ENCODE peak calls at places on chromosomes 7 and 10, in seven cellular contexts. H, Y, C, R, V, G and J are unnamed samples.

GRCh38 chr7:909358-910329 is 33.3 kb downstream of the GET4 start:
- DNase-seq in H (peak; percentile 63), Y (no peak), C (peak; percentile 74), R (no peak), V (peak; percentile 69), G (peak; percentile 42), J (peak; percentile 81)

GRCh38 chr10:85532821-85533220 is 833.8 kb downstream of the GRID1 start:
- DNase-seq in H (no peak), Y (no peak), C (no peak), R (no peak), V (no peak), G (no peak), J (no peak)

GRCh38 chr7:132793474-132793873 is 217.2 kb upstream of the PLXNA4 start:
- DNase-seq in H (no peak), Y (no peak), C (no peak), R (peak; percentile 90), V (no peak), G (no peak), J (no peak)

GRCh38 chr7:105402221-105403095 is 13.7 kb upstream of the SRPK2 start:
- DNase-seq in H (peak; percentile 67), Y (no peak), C (no peak), R (no peak), V (no peak), G (peak; percentile 21), J (no peak)

GRCh38 chr10:91635401-91636400 is 2.8 kb upstream of the PPP1R3C start:
- DNase-seq in H (peak; percentile 93), Y (peak; percentile 84), C (peak; percentile 68), R (peak; percentile 82), V (peak; percentile 85), G (peak; percentile 84), J (peak; percentile 67)

GRCh38 chr7:100367251-100367620 is 6.1 kb upstream of the PILRA start:
- DNase-seq in H (no peak), Y (peak; percentile 15), C (no peak), R (no peak), V (no peak), G (no peak), J (no peak)

GRCh38 chr7:47582748-47583740 is 1.1 kb upstream of the TNS3 start:
- DNase-seq in H (peak; percentile 35), Y (no peak), C (no peak), R (no peak), V (no peak), G (peak; percentile 75), J (no peak)

GRCh38 chr10:12041766-12042408 is 722 bp downstream of the UPF2 start:
- DNase-seq in H (peak; percentile 68), Y (peak; percentile 60), C (no peak), R (peak; percentile 52), V (peak; percentile 55), G (peak; percentile 28), J (peak; percentile 84)

GRCh38 chr10:26987851-26988250 is 112.4 kb downstream of the ANKRD26 start:
- DNase-seq in H (peak; percentile 18), Y (no peak), C (no peak), R (no peak), V (no peak), G (no peak), J (no peak)

GRCh38 chr10:125812128-125812527 is 10.9 kb downstream of the UROS start:
- DNase-seq in H (peak; percentile 52), Y (no peak), C (no peak), R (no peak), V (no peak), G (peak; percentile 22), J (no peak)

GRCh38 chr7:33012364-33012763 is 50.2 kb downstream of the NT5C3A start:
- DNase-seq in H (no peak), Y (no peak), C (no peak), R (no peak), V (no peak), G (no peak), J (no peak)

GRCh38 chr10:124012583-124012982 is 80.8 kb downstream of the CHST15 start:
- DNase-seq in H (no peak), Y (no peak), C (no peak), R (no peak), V (no peak), G (no peak), J (no peak)

GRCh38 chr10:126059101-126059826 is 162.9 kb downstream of the FANK1 start:
- DNase-seq in H (peak; percentile 90), Y (no peak), C (no peak), R (peak; percentile 51), V (no peak), G (peak; percentile 75), J (peak; percentile 51)

DNA sequence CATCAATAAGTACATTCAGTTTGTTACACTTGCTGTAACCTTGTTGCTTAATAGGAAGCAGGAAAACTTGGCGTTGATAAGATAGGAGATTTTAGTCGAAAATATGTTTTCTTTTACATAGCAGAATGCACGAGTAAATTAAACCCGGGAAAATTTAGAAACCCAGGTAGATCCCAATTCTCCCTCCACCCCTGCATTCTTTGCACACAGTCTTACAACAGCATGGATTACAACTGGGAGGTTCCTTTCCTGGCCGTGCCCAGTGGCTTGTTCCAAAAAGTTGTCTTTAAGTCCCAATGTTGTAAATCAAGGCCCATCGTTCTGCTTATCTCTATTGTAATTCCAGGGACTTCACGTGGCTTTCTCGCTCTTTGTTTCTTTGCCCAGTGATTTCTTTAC is 1.1 kb upstream of the DPY19L1 start:
- DNase-seq in H (no peak), Y (no peak), C (no peak), R (no peak), V (no peak), G (no peak), J (no peak)
- H3K27ac ChIP-seq in H (no peak overlapping the region), Y (no peak overlapping the region), C (peak overlapping the region; percentile 66), R (peak overlapping the region; percentile 75), V (no peak overlapping the region), G (peak overlapping the region; percentile 95), J (no peak overlapping the region)

DNA sequence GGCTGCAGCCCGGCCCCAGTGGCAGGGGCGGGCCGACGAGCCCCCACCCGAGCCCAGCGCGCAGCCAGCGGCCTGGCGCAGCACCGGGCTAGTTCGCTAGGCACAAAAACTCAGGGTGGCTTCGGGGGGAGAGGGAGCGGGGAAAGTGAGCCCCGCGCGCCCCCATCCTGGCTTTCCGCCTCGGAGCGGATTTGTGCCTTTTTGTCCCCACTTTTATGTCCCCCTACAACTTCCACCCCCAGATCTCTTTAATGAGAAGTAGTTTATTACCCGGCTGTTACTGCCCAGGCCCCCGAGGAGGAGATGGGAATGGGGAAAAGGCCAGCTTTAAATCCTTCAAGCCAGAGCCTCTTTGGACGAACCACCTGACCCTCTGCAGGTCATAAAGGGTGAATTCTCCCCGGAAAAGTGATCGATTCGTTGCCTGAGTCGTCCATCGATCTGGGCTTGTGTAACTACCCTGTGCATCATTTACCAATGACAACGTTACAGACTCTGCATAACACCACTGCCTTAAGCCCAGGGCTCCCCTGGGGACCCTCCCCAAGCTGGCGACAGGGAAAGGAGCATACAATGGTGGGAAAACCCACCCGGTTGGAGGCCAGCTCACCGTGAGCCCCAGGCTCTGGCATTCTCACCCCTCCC is 598 bp upstream of the SH3PXD2A start:
- DNase-seq in H (no peak), Y (peak; percentile 59), C (peak; percentile 67), R (no peak), V (no peak), G (no peak), J (no peak)
- H3K4me3 ChIP-seq in H (peak overlapping the region; percentile 81), Y (peak overlapping the region; percentile 2), C (peak overlapping the region; percentile 62), R (peak overlapping the region; percentile 61), V (peak overlapping the region; percentile 79), G (peak overlapping the region; percentile 79), J (no peak overlapping the region)

GRCh38 chr7:51295435-51296269 is 21.0 kb downstream of the COBL start:
- DNase-seq in H (no peak), Y (no peak), C (no peak), R (no peak), V (no peak), G (peak; percentile 41), J (no peak)
- H3K27ac ChIP-seq in H (no peak overlapping the region), Y (no peak overlapping the region), C (no peak overlapping the region), R (no peak overlapping the region), V (no peak overlapping the region), G (no peak overlapping the region), J (no peak overlapping the region)

DNA sequence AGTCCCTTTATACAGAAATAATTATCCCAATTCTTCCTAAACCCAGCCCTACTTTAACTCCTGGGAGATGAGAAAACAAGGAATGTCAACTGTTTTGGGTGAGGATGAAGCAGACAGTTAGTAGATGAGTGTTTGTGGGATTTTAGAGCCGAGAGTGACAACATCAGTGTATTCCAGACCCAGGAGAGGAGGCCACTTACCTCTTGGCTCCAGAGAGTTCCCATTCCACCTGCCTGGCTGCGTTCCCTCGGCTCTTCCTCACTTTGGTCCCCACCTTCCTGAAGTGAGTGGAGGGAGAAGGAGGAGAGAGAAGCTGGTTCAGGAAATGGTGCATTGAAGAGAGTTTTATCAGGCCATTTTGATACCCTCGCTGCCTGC is 579 bp downstream of the KEL start:
- DNase-seq in H (no peak), Y (peak; percentile 33), C (no peak), R (no peak), V (no peak), G (no peak), J (no peak)
- H3K4me3 ChIP-seq in H (no peak overlapping the region), Y (peak overlapping the region; percentile 40), C (no peak overlapping the region), R (no peak overlapping the region), V (peak overlapping the region; percentile 73), G (no peak overlapping the region), J (no peak overlapping the region)

DNA sequence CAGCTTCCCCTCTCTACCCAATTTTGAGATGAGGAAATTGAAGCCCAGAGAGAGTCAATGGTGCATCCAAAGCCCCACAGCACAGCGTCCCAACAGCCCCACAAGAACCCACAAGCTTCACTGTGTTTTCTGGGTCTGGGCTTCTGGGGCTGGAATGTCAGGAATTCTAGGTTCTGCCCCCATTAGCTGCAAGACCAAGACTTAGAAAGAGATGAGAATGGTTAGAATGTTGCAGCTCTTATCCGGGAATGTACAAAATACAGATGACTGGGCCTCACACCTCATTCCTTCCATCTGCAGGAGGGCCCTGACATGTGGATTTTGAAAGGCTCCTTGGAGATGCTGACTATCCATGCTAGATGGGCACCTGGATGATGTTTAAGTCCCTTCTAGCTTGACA is 6.0 kb upstream of the SGPL1 start:
- DNase-seq in H (no peak), Y (peak; percentile 94), C (no peak), R (no peak), V (peak; percentile 79), G (no peak), J (no peak)
- H3K27ac ChIP-seq in H (no peak overlapping the region), Y (peak overlapping the region; percentile 19), C (no peak overlapping the region), R (no peak overlapping the region), V (no peak overlapping the region), G (no peak overlapping the region), J (no peak overlapping the region)